ENCODE peak calls at places on chromosomes 11 and 22, in six cellular contexts. J is activated CD4-positive, CD25-positive, alpha-beta regulatory T cell; B is stimulated activated naive CD8-positive, alpha-beta T cell treated with anti-CD3 and anti-CD28 coated beads, Interleukin-15, Interleukin-2, amounts not matched to agents 100 U/mL and 50 U/mL, for 24 hours; D is skeletal muscle cell; A is astrocyte of the cerebellum; F is ELR. Q is an unnamed sample.

GRCh38 chr11:1433977-1434640 is 44.4 kb downstream of the BRSK2 start:
- DNase-seq in J (no peak), B (no peak), D (no peak), A (no peak), F (no peak), Q (no peak)

GRCh38 chr11:99066609-99067008 is 45.9 kb downstream of the CNTN5 start:
- DNase-seq in J (no peak), B (no peak), D (no peak), A (no peak), F (no peak), Q (no peak)

GRCh38 chr22:40911772-40912171 is 39.4 kb upstream of the RBX1 start:
- DNase-seq in J (no peak), B (no peak), D (no peak), A (no peak), F (no peak), Q (no peak)

GRCh38 chr22:20009582-20010306 is 6.9 kb downstream of the ARVCF start:
- DNase-seq in J (no peak), B (no peak), D (no peak), A (no peak), F (no peak), Q (no peak)

GRCh38 chr11:8681837-8682218 is 637 bp downstream of the TRIM66 start:
- DNase-seq in J (no peak), B (no peak), D (no peak), A (no peak), F (no peak), Q (no peak)

GRCh38 chr11:77842451-77843121 is 21.6 kb downstream of the AAMDC start:
- DNase-seq in J (no peak), B (no peak), D (no peak), A (no peak), F (peak; percentile 71), Q (no peak)

GRCh38 chr11:103714246-103714645 is 322.2 kb upstream of the DDI1 start:
- DNase-seq in J (no peak), B (no peak), D (no peak), A (no peak), F (no peak), Q (no peak)

GRCh38 chr11:102313225-102313940 is 3.9 kb upstream of the BIRC3 start:
- DNase-seq in J (no peak), B (no peak), D (no peak), A (no peak), F (no peak), Q (no peak)

GRCh38 chr11:46977940-46978595 is 41.5 kb downstream of the CSTPP1 start:
- DNase-seq in J (no peak), B (no peak), D (no peak), A (no peak), F (peak; percentile 59), Q (no peak)

GRCh38 chr11:122189259-122189658 is 73.2 kb upstream of the BLID start:
- DNase-seq in J (no peak), B (no peak), D (peak; percentile 92), A (peak; percentile 87), F (peak; percentile 98), Q (no peak)

GRCh38 chr11:68090706-68091105 is 30.5 kb downstream of the CHKA start:
- DNase-seq in J (no peak), B (no peak), D (no peak), A (no peak), F (no peak), Q (peak; percentile 28)

Q was measured in lower leg skin.